ENCODE peak calls at places on chromosomes 6 and 20, in eight cellular contexts. One of them, this sample, is unnamed.

GRCh38 chr20:54026300-54027064 is 43.9 kb downstream of the BCAS1 start:
- DNase-seq in activated CD4-positive, CD25-positive, alpha-beta regulatory T cell: no peak
- DNase-seq in NCI-H748 treated with DMSO at 0.1 percent for 48 hours: no peak
- DNase-seq in central memory CD4-positive, alpha-beta T cell: no peak
- DNase-seq in HCEC 1CT: no peak
- DNase-seq in stimulated activated CD4-positive, alpha-beta T cell treated with anti-CD3 and anti-CD28 coated beads, Interleukin-12 subunit alpha, Interleukin-12 subunit beta, amount 100 ng/mL, for 4 hours: no peak
- DNase-seq in mesendoderm: no peak
- DNase-seq in EL: no peak
- DNase-seq in this sample: no peak

GRCh38 chr6:130382872-130383490 is 17.2 kb downstream of the TMEM200A start:
- DNase-seq in NCI-H748 treated with DMSO at 0.1 percent for 48 hours: no peak
- DNase-seq in activated CD4-positive, CD25-positive, alpha-beta regulatory T cell: no peak
- DNase-seq in EL: no peak
- DNase-seq in mesendoderm: no peak
- DNase-seq in HCEC 1CT: no peak
- DNase-seq in central memory CD4-positive, alpha-beta T cell: no peak
- DNase-seq in stimulated activated CD4-positive, alpha-beta T cell treated with anti-CD3 and anti-CD28 coated beads, Interleukin-12 subunit alpha, Interleukin-12 subunit beta, amount 100 ng/mL, for 4 hours: no peak
- DNase-seq in this sample: no peak

GRCh38 chr6:165308926-165309731 is at the start of gene C6orf118:
- DNase-seq in activated CD4-positive, CD25-positive, alpha-beta regulatory T cell: no peak
- DNase-seq in NCI-H748 treated with DMSO at 0.1 percent for 48 hours: peak
- DNase-seq in central memory CD4-positive, alpha-beta T cell: no peak
- DNase-seq in mesendoderm: peak
- DNase-seq in EL: no peak
- DNase-seq in stimulated activated CD4-positive, alpha-beta T cell treated with anti-CD3 and anti-CD28 coated beads, Interleukin-12 subunit alpha, Interleukin-12 subunit beta, amount 100 ng/mL, for 4 hours: no peak
- DNase-seq in HCEC 1CT: no peak
- DNase-seq in this sample: peak

GRCh38 chr20:23503649-23504048 is 12.7 kb downstream of the CST8 start:
- DNase-seq in stimulated activated CD4-positive, alpha-beta T cell treated with anti-CD3 and anti-CD28 coated beads, Interleukin-12 subunit alpha, Interleukin-12 subunit beta, amount 100 ng/mL, for 4 hours: no peak
- DNase-seq in activated CD4-positive, CD25-positive, alpha-beta regulatory T cell: no peak
- DNase-seq in central memory CD4-positive, alpha-beta T cell: no peak
- DNase-seq in mesendoderm: no peak
- DNase-seq in EL: no peak
- DNase-seq in HCEC 1CT: no peak
- DNase-seq in NCI-H748 treated with DMSO at 0.1 percent for 48 hours: peak
- DNase-seq in this sample: no peak

GRCh38 chr6:79635179-79635578 is 4.0 kb downstream of the SH3BGRL2 start:
- DNase-seq in central memory CD4-positive, alpha-beta T cell: no peak
- DNase-seq in stimulated activated CD4-positive, alpha-beta T cell treated with anti-CD3 and anti-CD28 coated beads, Interleukin-12 subunit alpha, Interleukin-12 subunit beta, amount 100 ng/mL, for 4 hours: no peak
- DNase-seq in activated CD4-positive, CD25-positive, alpha-beta regulatory T cell: no peak
- DNase-seq in NCI-H748 treated with DMSO at 0.1 percent for 48 hours: no peak
- DNase-seq in HCEC 1CT: peak
- DNase-seq in mesendoderm: no peak
- DNase-seq in EL: peak
- DNase-seq in this sample: no peak

GRCh38 chr6:109290143-109290931 is 91.9 kb downstream of the CD164 start:
- DNase-seq in stimulated activated CD4-positive, alpha-beta T cell treated with anti-CD3 and anti-CD28 coated beads, Interleukin-12 subunit alpha, Interleukin-12 subunit beta, amount 100 ng/mL, for 4 hours: no peak
- DNase-seq in activated CD4-positive, CD25-positive, alpha-beta regulatory T cell: no peak
- DNase-seq in HCEC 1CT: no peak
- DNase-seq in EL: no peak
- DNase-seq in NCI-H748 treated with DMSO at 0.1 percent for 48 hours: no peak
- DNase-seq in mesendoderm: no peak
- DNase-seq in central memory CD4-positive, alpha-beta T cell: no peak
- DNase-seq in this sample: no peak

GRCh38 chr6:1496836-1497592 is 107.6 kb downstream of the FOXF2 start:
- DNase-seq in central memory CD4-positive, alpha-beta T cell: no peak
- DNase-seq in EL: no peak
- DNase-seq in activated CD4-positive, CD25-positive, alpha-beta regulatory T cell: no peak
- DNase-seq in mesendoderm: no peak
- DNase-seq in stimulated activated CD4-positive, alpha-beta T cell treated with anti-CD3 and anti-CD28 coated beads, Interleukin-12 subunit alpha, Interleukin-12 subunit beta, amount 100 ng/mL, for 4 hours: no peak
- DNase-seq in NCI-H748 treated with DMSO at 0.1 percent for 48 hours: no peak
- DNase-seq in HCEC 1CT: no peak
- DNase-seq in this sample: no peak

GRCh38 chr6:137927777-137928218 is 60.7 kb downstream of the TNFAIP3 start:
- DNase-seq in central memory CD4-positive, alpha-beta T cell: peak
- DNase-seq in NCI-H748 treated with DMSO at 0.1 percent for 48 hours: no peak
- DNase-seq in activated CD4-positive, CD25-positive, alpha-beta regulatory T cell: peak
- DNase-seq in stimulated activated CD4-positive, alpha-beta T cell treated with anti-CD3 and anti-CD28 coated beads, Interleukin-12 subunit alpha, Interleukin-12 subunit beta, amount 100 ng/mL, for 4 hours: peak
- DNase-seq in EL: peak
- DNase-seq in mesendoderm: peak
- DNase-seq in HCEC 1CT: no peak
- DNase-seq in this sample: peak

GRCh38 chr6:109260701-109261100 is 121.6 kb downstream of the CD164 start:
- DNase-seq in mesendoderm: no peak
- DNase-seq in activated CD4-positive, CD25-positive, alpha-beta regulatory T cell: no peak
- DNase-seq in HCEC 1CT: no peak
- DNase-seq in central memory CD4-positive, alpha-beta T cell: no peak
- DNase-seq in NCI-H748 treated with DMSO at 0.1 percent for 48 hours: no peak
- DNase-seq in EL: no peak
- DNase-seq in stimulated activated CD4-positive, alpha-beta T cell treated with anti-CD3 and anti-CD28 coated beads, Interleukin-12 subunit alpha, Interleukin-12 subunit beta, amount 100 ng/mL, for 4 hours: no peak
- DNase-seq in this sample: no peak

GRCh38 chr6:155186052-155186658 is 77.7 kb upstream of the CLDN20 start:
- DNase-seq in activated CD4-positive, CD25-positive, alpha-beta regulatory T cell: no peak
- DNase-seq in mesendoderm: peak
- DNase-seq in central memory CD4-positive, alpha-beta T cell: no peak
- DNase-seq in HCEC 1CT: no peak
- DNase-seq in EL: no peak
- DNase-seq in NCI-H748 treated with DMSO at 0.1 percent for 48 hours: no peak
- DNase-seq in stimulated activated CD4-positive, alpha-beta T cell treated with anti-CD3 and anti-CD28 coated beads, Interleukin-12 subunit alpha, Interleukin-12 subunit beta, amount 100 ng/mL, for 4 hours: peak
- DNase-seq in this sample: peak

GRCh38 chr6:14381225-14381887 is 263.8 kb downstream of the CD83 start:
- DNase-seq in HCEC 1CT: no peak
- DNase-seq in central memory CD4-positive, alpha-beta T cell: no peak
- DNase-seq in activated CD4-positive, CD25-positive, alpha-beta regulatory T cell: no peak
- DNase-seq in NCI-H748 treated with DMSO at 0.1 percent for 48 hours: peak
- DNase-seq in stimulated activated CD4-positive, alpha-beta T cell treated with anti-CD3 and anti-CD28 coated beads, Interleukin-12 subunit alpha, Interleukin-12 subunit beta, amount 100 ng/mL, for 4 hours: no peak
- DNase-seq in mesendoderm: no peak
- DNase-seq in EL: no peak
- DNase-seq in this sample: no peak

GRCh38 chr6:87333591-87334181 is 4.6 kb upstream of the GJB7 start:
- DNase-seq in HCEC 1CT: peak
- DNase-seq in central memory CD4-positive, alpha-beta T cell: peak
- DNase-seq in EL: peak
- DNase-seq in activated CD4-positive, CD25-positive, alpha-beta regulatory T cell: no peak
- DNase-seq in NCI-H748 treated with DMSO at 0.1 percent for 48 hours: no peak
- DNase-seq in mesendoderm: peak
- DNase-seq in stimulated activated CD4-positive, alpha-beta T cell treated with anti-CD3 and anti-CD28 coated beads, Interleukin-12 subunit alpha, Interleukin-12 subunit beta, amount 100 ng/mL, for 4 hours: no peak
- DNase-seq in this sample: peak

GRCh38 chr6:75893058-75893775 is 144.2 kb downstream of the MYO6 start:
- DNase-seq in stimulated activated CD4-positive, alpha-beta T cell treated with anti-CD3 and anti-CD28 coated beads, Interleukin-12 subunit alpha, Interleukin-12 subunit beta, amount 100 ng/mL, for 4 hours: no peak
- DNase-seq in NCI-H748 treated with DMSO at 0.1 percent for 48 hours: peak
- DNase-seq in central memory CD4-positive, alpha-beta T cell: peak
- DNase-seq in mesendoderm: peak
- DNase-seq in activated CD4-positive, CD25-positive, alpha-beta regulatory T cell: no peak
- DNase-seq in EL: peak
- DNase-seq in HCEC 1CT: peak
- DNase-seq in this sample: peak

GRCh38 chr6:157670466-157671186 is 152.4 kb upstream of the SNX9 start:
- DNase-seq in NCI-H748 treated with DMSO at 0.1 percent for 48 hours: no peak
- DNase-seq in stimulated activated CD4-positive, alpha-beta T cell treated with anti-CD3 and anti-CD28 coated beads, Interleukin-12 subunit alpha, Interleukin-12 subunit beta, amount 100 ng/mL, for 4 hours: no peak
- DNase-seq in activated CD4-positive, CD25-positive, alpha-beta regulatory T cell: no peak
- DNase-seq in central memory CD4-positive, alpha-beta T cell: no peak
- DNase-seq in mesendoderm: peak
- DNase-seq in HCEC 1CT: no peak
- DNase-seq in EL: no peak
- DNase-seq in this sample: no peak

GRCh38 chr6:53624491-53624890 is 41.1 kb downstream of the KLHL31 start:
- DNase-seq in HCEC 1CT: no peak
- DNase-seq in EL: no peak
- DNase-seq in central memory CD4-positive, alpha-beta T cell: no peak
- DNase-seq in NCI-H748 treated with DMSO at 0.1 percent for 48 hours: no peak
- DNase-seq in stimulated activated CD4-positive, alpha-beta T cell treated with anti-CD3 and anti-CD28 coated beads, Interleukin-12 subunit alpha, Interleukin-12 subunit beta, amount 100 ng/mL, for 4 hours: no peak
- DNase-seq in mesendoderm: no peak
- DNase-seq in activated CD4-positive, CD25-positive, alpha-beta regulatory T cell: no peak
- DNase-seq in this sample: no peak

GRCh38 chr20:46400828-46401477 is 5.5 kb downstream of the ELMO2 start:
- DNase-seq in activated CD4-positive, CD25-positive, alpha-beta regulatory T cell: no peak
- DNase-seq in central memory CD4-positive, alpha-beta T cell: peak
- DNase-seq in NCI-H748 treated with DMSO at 0.1 percent for 48 hours: no peak
- DNase-seq in EL: peak
- DNase-seq in HCEC 1CT: peak
- DNase-seq in stimulated activated CD4-positive, alpha-beta T cell treated with anti-CD3 and anti-CD28 coated beads, Interleukin-12 subunit alpha, Interleukin-12 subunit beta, amount 100 ng/mL, for 4 hours: no peak
- DNase-seq in mesendoderm: peak
- DNase-seq in this sample: peak

GRCh38 chr6:167005350-167006159 is 6.4 kb downstream of the CEP43 start:
- DNase-seq in NCI-H748 treated with DMSO at 0.1 percent for 48 hours: no peak
- DNase-seq in central memory CD4-positive, alpha-beta T cell: no peak
- DNase-seq in HCEC 1CT: no peak
- DNase-seq in activated CD4-positive, CD25-positive, alpha-beta regulatory T cell: no peak
- DNase-seq in mesendoderm: no peak
- DNase-seq in stimulated activated CD4-positive, alpha-beta T cell treated with anti-CD3 and anti-CD28 coated beads, Interleukin-12 subunit alpha, Interleukin-12 subunit beta, amount 100 ng/mL, for 4 hours: no peak
- DNase-seq in EL: no peak
- DNase-seq in this sample: no peak

GRCh38 chr20:58017237-58017969 is 211.1 kb downstream of the ANKRD60 start:
- DNase-seq in HCEC 1CT: no peak
- DNase-seq in central memory CD4-positive, alpha-beta T cell: no peak
- DNase-seq in NCI-H748 treated with DMSO at 0.1 percent for 48 hours: no peak
- DNase-seq in mesendoderm: no peak
- DNase-seq in stimulated activated CD4-positive, alpha-beta T cell treated with anti-CD3 and anti-CD28 coated beads, Interleukin-12 subunit alpha, Interleukin-12 subunit beta, amount 100 ng/mL, for 4 hours: no peak
- DNase-seq in EL: peak
- DNase-seq in activated CD4-positive, CD25-positive, alpha-beta regulatory T cell: no peak
- DNase-seq in this sample: no peak

GRCh38 chr20:17995967-17996819 is 27.4 kb downstream of the MGME1 start:
- DNase-seq in central memory CD4-positive, alpha-beta T cell: peak
- DNase-seq in NCI-H748 treated with DMSO at 0.1 percent for 48 hours: peak
- DNase-seq in stimulated activated CD4-positive, alpha-beta T cell treated with anti-CD3 and anti-CD28 coated beads, Interleukin-12 subunit alpha, Interleukin-12 subunit beta, amount 100 ng/mL, for 4 hours: peak
- DNase-seq in EL: peak
- DNase-seq in HCEC 1CT: peak
- DNase-seq in mesendoderm: peak
- DNase-seq in activated CD4-positive, CD25-positive, alpha-beta regulatory T cell: no peak
- DNase-seq in this sample: peak

GRCh38 chr6:136822051-136822378 is 377 bp upstream of the PEX7 start:
- DNase-seq in EL: no peak
- DNase-seq in central memory CD4-positive, alpha-beta T cell: no peak
- DNase-seq in stimulated activated CD4-positive, alpha-beta T cell treated with anti-CD3 and anti-CD28 coated beads, Interleukin-12 subunit alpha, Interleukin-12 subunit beta, amount 100 ng/mL, for 4 hours: peak
- DNase-seq in activated CD4-positive, CD25-positive, alpha-beta regulatory T cell: no peak
- DNase-seq in HCEC 1CT: peak
- DNase-seq in mesendoderm: no peak
- DNase-seq in NCI-H748 treated with DMSO at 0.1 percent for 48 hours: no peak
- DNase-seq in this sample: no peak

GRCh38 chr6:17842934-17843821 is 136.5 kb upstream of the NUP153 start:
- DNase-seq in EL: no peak
- DNase-seq in NCI-H748 treated with DMSO at 0.1 percent for 48 hours: no peak
- DNase-seq in HCEC 1CT: no peak
- DNase-seq in activated CD4-positive, CD25-positive, alpha-beta regulatory T cell: no peak
- DNase-seq in central memory CD4-positive, alpha-beta T cell: no peak
- DNase-seq in stimulated activated CD4-positive, alpha-beta T cell treated with anti-CD3 and anti-CD28 coated beads, Interleukin-12 subunit alpha, Interleukin-12 subunit beta, amount 100 ng/mL, for 4 hours: no peak
- DNase-seq in mesendoderm: no peak
- DNase-seq in this sample: no peak

GRCh38 chr20:10541668-10542411 is 106.7 kb downstream of the SLX4IP start:
- DNase-seq in HCEC 1CT: no peak
- DNase-seq in mesendoderm: no peak
- DNase-seq in activated CD4-positive, CD25-positive, alpha-beta regulatory T cell: no peak
- DNase-seq in EL: no peak
- DNase-seq in stimulated activated CD4-positive, alpha-beta T cell treated with anti-CD3 and anti-CD28 coated beads, Interleukin-12 subunit alpha, Interleukin-12 subunit beta, amount 100 ng/mL, for 4 hours: no peak
- DNase-seq in central memory CD4-positive, alpha-beta T cell: no peak
- DNase-seq in NCI-H748 treated with DMSO at 0.1 percent for 48 hours: peak
- DNase-seq in this sample: no peak

GRCh38 chr20:58555078-58555765 is 40.0 kb upstream of the APCDD1L start:
- DNase-seq in EL: peak
- DNase-seq in NCI-H748 treated with DMSO at 0.1 percent for 48 hours: no peak
- DNase-seq in HCEC 1CT: peak
- DNase-seq in central memory CD4-positive, alpha-beta T cell: no peak
- DNase-seq in activated CD4-positive, CD25-positive, alpha-beta regulatory T cell: no peak
- DNase-seq in mesendoderm: no peak
- DNase-seq in stimulated activated CD4-positive, alpha-beta T cell treated with anti-CD3 and anti-CD28 coated beads, Interleukin-12 subunit alpha, Interleukin-12 subunit beta, amount 100 ng/mL, for 4 hours: no peak
- DNase-seq in this sample: peak

GRCh38 chr6:10585232-10585887 is 64.2 kb downstream of the GCNT2 start:
- DNase-seq in mesendoderm: peak
- DNase-seq in activated CD4-positive, CD25-positive, alpha-beta regulatory T cell: no peak
- DNase-seq in stimulated activated CD4-positive, alpha-beta T cell treated with anti-CD3 and anti-CD28 coated beads, Interleukin-12 subunit alpha, Interleukin-12 subunit beta, amount 100 ng/mL, for 4 hours: no peak
- DNase-seq in EL: peak
- DNase-seq in HCEC 1CT: peak
- DNase-seq in NCI-H748 treated with DMSO at 0.1 percent for 48 hours: no peak
- DNase-seq in central memory CD4-positive, alpha-beta T cell: no peak
- DNase-seq in this sample: peak

GRCh38 chr6:41960026-41960425 is 18.4 kb upstream of the CCND3 start:
- DNase-seq in stimulated activated CD4-positive, alpha-beta T cell treated with anti-CD3 and anti-CD28 coated beads, Interleukin-12 subunit alpha, Interleukin-12 subunit beta, amount 100 ng/mL, for 4 hours: no peak
- DNase-seq in NCI-H748 treated with DMSO at 0.1 percent for 48 hours: no peak
- DNase-seq in activated CD4-positive, CD25-positive, alpha-beta regulatory T cell: no peak
- DNase-seq in mesendoderm: no peak
- DNase-seq in EL: no peak
- DNase-seq in HCEC 1CT: no peak
- DNase-seq in central memory CD4-positive, alpha-beta T cell: no peak
- DNase-seq in this sample: no peak

GRCh38 chr6:130557481-130558112 is 191.8 kb downstream of the TMEM200A start:
- DNase-seq in NCI-H748 treated with DMSO at 0.1 percent for 48 hours: no peak
- DNase-seq in central memory CD4-positive, alpha-beta T cell: no peak
- DNase-seq in HCEC 1CT: no peak
- DNase-seq in EL: no peak
- DNase-seq in mesendoderm: no peak
- DNase-seq in activated CD4-positive, CD25-positive, alpha-beta regulatory T cell: no peak
- DNase-seq in stimulated activated CD4-positive, alpha-beta T cell treated with anti-CD3 and anti-CD28 coated beads, Interleukin-12 subunit alpha, Interleukin-12 subunit beta, amount 100 ng/mL, for 4 hours: no peak
- DNase-seq in this sample: no peak

GRCh38 chr6:487956-488355 is 96.4 kb downstream of the IRF4 start:
- DNase-seq in NCI-H748 treated with DMSO at 0.1 percent for 48 hours: no peak
- DNase-seq in activated CD4-positive, CD25-positive, alpha-beta regulatory T cell: no peak
- DNase-seq in mesendoderm: no peak
- DNase-seq in EL: no peak
- DNase-seq in stimulated activated CD4-positive, alpha-beta T cell treated with anti-CD3 and anti-CD28 coated beads, Interleukin-12 subunit alpha, Interleukin-12 subunit beta, amount 100 ng/mL, for 4 hours: no peak
- DNase-seq in HCEC 1CT: no peak
- DNase-seq in central memory CD4-positive, alpha-beta T cell: no peak
- DNase-seq in this sample: no peak

GRCh38 chr6:56399250-56399671 is 151.9 kb upstream of the COL21A1 start:
- DNase-seq in NCI-H748 treated with DMSO at 0.1 percent for 48 hours: peak
- DNase-seq in stimulated activated CD4-positive, alpha-beta T cell treated with anti-CD3 and anti-CD28 coated beads, Interleukin-12 subunit alpha, Interleukin-12 subunit beta, amount 100 ng/mL, for 4 hours: no peak
- DNase-seq in mesendoderm: peak
- DNase-seq in EL: peak
- DNase-seq in activated CD4-positive, CD25-positive, alpha-beta regulatory T cell: no peak
- DNase-seq in central memory CD4-positive, alpha-beta T cell: no peak
- DNase-seq in HCEC 1CT: no peak
- DNase-seq in this sample: no peak

GRCh38 chr6:88864347-88865057 is 98.9 kb downstream of the RNGTT start:
- DNase-seq in mesendoderm: no peak
- DNase-seq in activated CD4-positive, CD25-positive, alpha-beta regulatory T cell: no peak
- DNase-seq in HCEC 1CT: no peak
- DNase-seq in EL: no peak
- DNase-seq in central memory CD4-positive, alpha-beta T cell: no peak
- DNase-seq in NCI-H748 treated with DMSO at 0.1 percent for 48 hours: no peak
- DNase-seq in stimulated activated CD4-positive, alpha-beta T cell treated with anti-CD3 and anti-CD28 coated beads, Interleukin-12 subunit alpha, Interleukin-12 subunit beta, amount 100 ng/mL, for 4 hours: no peak
- DNase-seq in this sample: no peak

GRCh38 chr20:51311636-51312479 is 230.7 kb downstream of the NFATC2 start:
- DNase-seq in stimulated activated CD4-positive, alpha-beta T cell treated with anti-CD3 and anti-CD28 coated beads, Interleukin-12 subunit alpha, Interleukin-12 subunit beta, amount 100 ng/mL, for 4 hours: no peak
- DNase-seq in NCI-H748 treated with DMSO at 0.1 percent for 48 hours: no peak
- DNase-seq in activated CD4-positive, CD25-positive, alpha-beta regulatory T cell: no peak
- DNase-seq in central memory CD4-positive, alpha-beta T cell: no peak
- DNase-seq in mesendoderm: peak
- DNase-seq in EL: peak
- DNase-seq in HCEC 1CT: no peak
- DNase-seq in this sample: peak

GRCh38 chr6:125829433-125829832 is 38.7 kb downstream of the NCOA7 start:
- DNase-seq in stimulated activated CD4-positive, alpha-beta T cell treated with anti-CD3 and anti-CD28 coated beads, Interleukin-12 subunit alpha, Interleukin-12 subunit beta, amount 100 ng/mL, for 4 hours: no peak
- DNase-seq in activated CD4-positive, CD25-positive, alpha-beta regulatory T cell: no peak
- DNase-seq in mesendoderm: no peak
- DNase-seq in HCEC 1CT: no peak
- DNase-seq in NCI-H748 treated with DMSO at 0.1 percent for 48 hours: no peak
- DNase-seq in central memory CD4-positive, alpha-beta T cell: peak
- DNase-seq in EL: no peak
- DNase-seq in this sample: no peak